ENCODE peak calls at places on chromosomes 3 and 15, in six cellular contexts. G is A549, P is HS-27A, K is nucleus accumbens, Q is COR-L47, J is hypothalamus. T is an unnamed sample.
A peak's percentile ranks its signal among the peaks of the same experiment; 100 is the strongest.

GRCh38 chr3:171811059-171811912 is 1.0 kb upstream of the PLD1 start:
- DNase-seq in K (no peak), Q (no peak), P (no peak), J (no peak), G (peak; percentile 75), T (peak; percentile 12)

GRCh38 chr3:128081846-128082245 is 29.6 kb downstream of the SEC61A1 start:
- DNase-seq in Q (no peak), P (no peak), J (no peak), K (no peak), G (peak; percentile 46), T (no peak)

GRCh38 chr15:27869697-27870281 is 229.3 kb downstream of the OCA2 start:
- DNase-seq in Q (no peak), K (no peak), J (no peak), G (no peak), P (no peak), T (no peak)

GRCh38 chr3:136893848-136894443 is 31.9 kb downstream of the NCK1 start:
- DNase-seq in Q (no peak), P (no peak), J (no peak), K (no peak), G (no peak), T (no peak)

GRCh38 chr3:183775781-183776180 is 49.6 kb downstream of the MAP6D1 start:
- DNase-seq in P (no peak), J (peak; percentile 6), G (no peak), K (no peak), Q (no peak), T (no peak)

GRCh38 chr3:197224034-197224444 is 74.4 kb downstream of the DLG1 start:
- DNase-seq in G (peak; percentile 39), K (no peak), J (no peak), Q (peak; percentile 51), P (peak; percentile 22), T (peak; percentile 68)

GRCh38 chr3:113533534-113533892 is 1.2 kb downstream of the SIDT1 start:
- DNase-seq in Q (no peak), K (no peak), J (no peak), P (no peak), G (no peak), T (no peak)

GRCh38 chr15:73681856-73682596 is 2.2 kb upstream of the CD276 start:
- DNase-seq in K (no peak), G (no peak), Q (no peak), J (no peak), P (no peak), T (no peak)

GRCh38 chr3:182954553-182954952 is 25.8 kb downstream of the DCUN1D1 start:
- DNase-seq in G (no peak), P (no peak), Q (no peak), K (no peak), J (no peak), T (no peak)

GRCh38 chr15:83837946-83838571 is 184.1 kb downstream of the ADAMTSL3 start:
- DNase-seq in G (peak; percentile 55), J (peak; percentile 14), K (no peak), Q (peak; percentile 8), P (no peak), T (peak; percentile 55)

GRCh38 chr15:23416349-23417276 is 30.4 kb downstream of the GOLGA6L2 start:
- DNase-seq in K (no peak), J (no peak), G (no peak), Q (no peak), P (no peak), T (peak; percentile 53)

GRCh38 chr3:105967117-105967516 is 98.3 kb upstream of the CBLB start:
- DNase-seq in Q (no peak), G (no peak), K (no peak), J (no peak), P (no peak), T (no peak)

GRCh38 chr3:10471337-10471721 is 34.1 kb downstream of the ATP2B2 start:
- DNase-seq in Q (no peak), J (no peak), P (no peak), G (no peak), K (no peak), T (no peak)

GRCh38 chr3:177484926-177485325 is 287.6 kb upstream of the TBL1XR1 start:
- DNase-seq in J (no peak), G (no peak), Q (no peak), P (no peak), K (no peak), T (no peak)

GRCh38 chr15:56524915-56525314 is 60.0 kb upstream of the MNS1 start:
- DNase-seq in Q (no peak), K (no peak), P (peak; percentile 91), J (no peak), G (no peak), T (no peak)

GRCh38 chr3:127803619-127804018 is 18.7 kb downstream of the MGLL start:
- DNase-seq in G (peak; percentile 78), K (no peak), P (no peak), J (no peak), Q (no peak), T (no peak)

GRCh38 chr3:122975163-122975923 is 52.2 kb downstream of the SEMA5B start:
- DNase-seq in J (no peak), K (no peak), Q (no peak), G (no peak), P (peak; percentile 48), T (peak; percentile 78)

GRCh38 chr15:66824374-66824773 is 122.3 kb downstream of the SMAD6 start:
- DNase-seq in G (no peak), K (no peak), J (no peak), Q (no peak), P (no peak), T (no peak)

GRCh38 chr15:36406366-36406765 is 173.1 kb upstream of the CDIN1 start:
- DNase-seq in Q (no peak), J (no peak), K (no peak), P (no peak), G (no peak), T (no peak)

GRCh38 chr3:190585771-190586630 is 72.1 kb downstream of the IL1RAP start:
- DNase-seq in Q (no peak), J (no peak), G (peak; percentile 71), P (peak; percentile 89), K (no peak), T (peak; percentile 7)

GRCh38 chr3:125240496-125240895 is 27.9 kb upstream of the SLC12A8 start:
- DNase-seq in P (no peak), K (no peak), J (no peak), Q (no peak), G (no peak), T (no peak)

GRCh38 chr15:48367483-48367882 is 36.3 kb downstream of the DUT start:
- DNase-seq in G (no peak), K (no peak), Q (no peak), J (no peak), P (no peak), T (no peak)

GRCh38 chr15:95902606-95903005 is 427.9 kb upstream of the NR2F2 start:
- DNase-seq in K (no peak), P (no peak), J (no peak), Q (no peak), G (no peak), T (no peak)

GRCh38 chr15:74202461-74203401 is at the start of gene STRA6:
- DNase-seq in G (peak; percentile 75), K (no peak), Q (no peak), J (no peak), P (no peak), T (peak; percentile 90)

GRCh38 chr15:62406268-62406667 is 241.2 kb upstream of the C2CD4B start:
- DNase-seq in P (no peak), J (no peak), Q (no peak), G (no peak), K (no peak), T (no peak)

GRCh38 chr3:136380530-136380929 is 130.4 kb downstream of the PCCB start:
- DNase-seq in P (no peak), G (no peak), Q (no peak), J (no peak), K (no peak), T (no peak)

GRCh38 chr15:70222632-70223031 is 124.9 kb upstream of the TLE3 start:
- DNase-seq in K (no peak), P (no peak), J (no peak), Q (no peak), G (no peak), T (no peak)

GRCh38 chr15:29968099-29968892 is 114.5 kb upstream of the GOLGA8J start:
- DNase-seq in P (no peak), G (peak; percentile 39), Q (peak; percentile 22), J (peak; percentile 64), K (no peak), T (peak; percentile 85)

GRCh38 chr3:32403663-32404062 is 12.0 kb downstream of the CMTM7 start:
- DNase-seq in J (no peak), P (no peak), G (no peak), K (no peak), Q (peak; percentile 24), T (no peak)

GRCh38 chr3:15269091-15269989 is 63.0 kb downstream of the SH3BP5 start:
- DNase-seq in J (peak; percentile 69), K (peak; percentile 85), G (peak; percentile 98), P (peak; percentile 95), Q (no peak), T (peak; percentile 36)

GRCh38 chr15:65981837-65982696 is 112.8 kb downstream of the RAB11A start:
- DNase-seq in J (peak; percentile 42), G (peak; percentile 70), K (peak; percentile 21), Q (peak; percentile 93), P (no peak), T (peak; percentile 91)

GRCh38 chr3:10988003-10988402 is 4.5 kb upstream of the SLC6A1 start:
- DNase-seq in P (no peak), K (no peak), G (no peak), Q (no peak), J (no peak), T (no peak)

GRCh38 chr3:73212683-73213082 is 151.2 kb downstream of the EBLN2 start:
- DNase-seq in P (no peak), J (no peak), K (no peak), G (no peak), Q (no peak), T (no peak)

GRCh38 chr15:101045236-101045646 is 126.1 kb downstream of the LRRK1 start:
- DNase-seq in Q (no peak), K (no peak), P (no peak), G (no peak), J (no peak), T (no peak)

GRCh38 chr15:74792227-74793016 is 10.5 kb downstream of the CSK start:
- DNase-seq in J (no peak), G (no peak), P (no peak), Q (no peak), K (no peak), T (no peak)

GRCh38 chr3:125150525-125151436 is 61.8 kb downstream of the SLC12A8 start:
- DNase-seq in Q (peak; percentile 15), K (no peak), G (peak; percentile 40), P (no peak), J (no peak), T (peak; percentile 59)